ENCODE peak calls at places on chromosome 17, in eight cellular contexts. C is AG09309, F is astrocyte of the spinal cord, Z is OCI-LY7, P is brain microvascular endothelial cell, V is retinal pigment epithelial cell, X is endothelial cell of umbilical vein, B is colonic mucosa. M is an unnamed sample.

GRCh38 chr17:35214631-35215273 is 20.6 kb upstream of the SLC35G3 start:
- DNase-seq in B (no peak), P (no peak), F (no peak), Z (no peak), V (no peak), X (no peak), C (no peak), M (no peak)

GRCh38 chr17:9232155-9232475 is 210.8 kb downstream of the NTN1 start:
- DNase-seq in P (no peak), V (no peak), Z (no peak), X (no peak), C (no peak), F (no peak), B (no peak), M (no peak)

GRCh38 chr17:66892286-66892685 is 57.4 kb downstream of the CACNG5 start:
- DNase-seq in V (no peak), X (no peak), F (no peak), Z (no peak), P (no peak), C (no peak), B (no peak), M (no peak)

GRCh38 chr17:73042809-73043685 is 49.4 kb downstream of the SLC39A11 start:
- DNase-seq in F (peak), X (no peak), P (no peak), V (no peak), C (no peak), Z (no peak), B (no peak), M (no peak)

GRCh38 chr17:75454193-75454592 is 2.2 kb upstream of the TMEM94 start:
- DNase-seq in P (no peak), F (no peak), B (no peak), V (no peak), Z (peak), C (no peak), X (no peak), M (no peak)

GRCh38 chr17:61405686-61406542 is 6.3 kb downstream of the TBX2 start:
- DNase-seq in V (no peak), X (no peak), F (no peak), C (no peak), B (no peak), P (no peak), Z (no peak), M (no peak)

GRCh38 chr17:18857864-18858566 is at the start of gene PRPSAP2:
- DNase-seq in F (peak), C (peak), B (peak), P (peak), X (peak), Z (peak), V (peak), M (no peak)

GRCh38 chr17:67151717-67152116 is 93.3 kb downstream of the HELZ start:
- DNase-seq in V (no peak), B (no peak), P (peak), F (peak), X (no peak), C (no peak), Z (no peak), M (no peak)

GRCh38 chr17:66018786-66019185 is 173.1 kb downstream of the CEP112 start:
- DNase-seq in B (no peak), C (no peak), Z (peak), X (peak), V (no peak), P (no peak), F (no peak), M (no peak)

GRCh38 chr17:29933379-29933778 is 3.4 kb upstream of the SSH2 start:
- DNase-seq in P (peak), Z (no peak), B (no peak), X (peak), C (no peak), V (no peak), F (peak), M (no peak)

GRCh38 chr17:788551-788950 is 6.4 kb downstream of the MRM3 start:
- DNase-seq in C (no peak), F (no peak), B (no peak), X (no peak), P (no peak), V (no peak), Z (no peak), M (no peak)

GRCh38 chr17:1724869-1725641 is 551 bp downstream of the WDR81 start:
- DNase-seq in C (no peak), Z (no peak), V (no peak), P (no peak), F (no peak), B (no peak), X (no peak), M (no peak)

GRCh38 chr17:29615492-29616299 is 7.0 kb downstream of the CORO6 start:
- DNase-seq in X (peak), F (peak), C (no peak), B (peak), Z (peak), P (peak), V (peak), M (no peak)

GRCh38 chr17:70787721-70788120 is 618.4 kb downstream of the KCNJ2 start:
- DNase-seq in P (no peak), V (no peak), Z (no peak), X (no peak), B (no peak), F (no peak), C (no peak), M (no peak)

GRCh38 chr17:79279320-79279719 is 204.7 kb downstream of the ENGASE start:
- DNase-seq in X (no peak), C (no peak), P (no peak), V (no peak), B (no peak), F (no peak), Z (no peak), M (no peak)
- TF ChIP-seq CTCF in X (no peak), C (no peak), P (no peak), V (no peak), B (no peak), F (no peak), Z (no peak), M (no peak)

DNA sequence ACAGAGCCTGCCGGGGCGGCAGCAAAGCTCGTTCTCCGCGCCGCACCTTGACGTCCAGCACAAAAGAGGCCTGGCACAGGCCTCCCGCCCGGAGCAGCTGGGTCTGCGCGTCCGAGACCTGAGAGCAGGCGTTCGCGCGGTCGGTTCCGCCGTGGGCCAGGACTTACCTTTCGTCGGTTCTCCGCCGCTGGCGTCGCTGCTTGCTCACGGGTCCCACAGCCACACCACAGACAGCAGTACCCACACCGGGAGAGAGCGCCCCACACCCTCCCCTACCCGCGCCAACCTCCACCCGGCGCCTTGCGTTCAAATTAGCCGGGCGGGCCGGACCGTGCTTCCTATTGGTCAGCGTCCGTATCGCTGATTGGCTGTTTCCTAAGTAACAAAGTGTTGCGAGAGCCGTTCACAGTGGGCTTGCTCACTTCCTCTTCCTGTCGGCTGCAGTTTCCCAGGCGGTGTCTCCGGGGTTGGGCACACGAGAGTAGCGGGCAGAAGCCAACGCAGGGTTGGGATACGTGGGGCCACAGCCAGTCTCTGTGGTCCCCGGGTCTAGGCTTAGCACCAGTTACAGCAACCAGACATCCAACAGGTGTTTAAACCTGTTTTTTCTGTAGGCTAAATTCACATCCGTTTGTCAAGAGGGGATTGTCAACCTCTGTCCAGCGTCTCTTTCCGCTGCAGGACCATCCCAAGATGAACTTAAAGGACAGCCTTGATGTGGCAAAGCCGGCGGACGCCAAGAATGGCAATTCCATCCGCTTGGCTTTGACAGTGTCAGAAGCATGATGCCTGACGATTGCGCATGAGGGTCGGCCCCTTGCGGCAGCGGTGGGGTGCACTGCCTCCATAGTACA is at the start of gene KIF18B:
- DNase-seq in X (peak), B (peak), F (peak), C (peak), Z (peak), V (peak), P (peak), M (peak)
- H3K4me3 ChIP-seq in X (peak), B (peak), F (peak), C (peak), Z (peak), V (peak), P (peak), M (peak)

GRCh38 chr17:21039839-21040575 is 2.8 kb downstream of the USP22 start:
- DNase-seq in F (peak), B (peak), V (no peak), X (peak), P (no peak), Z (peak), C (no peak), M (no peak)
- TF ChIP-seq CTCF in F (peak), B (no peak), V (peak), X (peak), P (peak), Z (peak), C (peak), M (peak)

GRCh38 chr17:44308865-44309264 is 464 bp downstream of the RUNDC3A start:
- DNase-seq in V (no peak), B (no peak), P (no peak), F (no peak), C (no peak), X (no peak), Z (no peak), M (no peak)
- H3K4me3 ChIP-seq in V (no peak), B (peak), P (peak), F (no peak), C (no peak), X (no peak), Z (peak), M (no peak)

GRCh38 chr17:76940293-76940692 is 72.1 kb downstream of the MGAT5B start:
- DNase-seq in P (no peak), F (no peak), X (no peak), V (no peak), C (no peak), Z (no peak), B (no peak), M (no peak)

GRCh38 chr17:76938009-76938408 is 69.8 kb downstream of the MGAT5B start:
- DNase-seq in V (no peak), X (no peak), F (no peak), P (no peak), C (no peak), Z (no peak), B (no peak), M (no peak)

GRCh38 chr17:76943781-76944213 is 75.6 kb downstream of the MGAT5B start:
- DNase-seq in C (no peak), X (no peak), F (no peak), P (no peak), V (no peak), Z (no peak), B (no peak), M (no peak)

GRCh38 chr17:76943202-76943601 is 75.0 kb downstream of the MGAT5B start:
- DNase-seq in F (no peak), Z (no peak), V (no peak), B (no peak), X (no peak), C (no peak), P (no peak), M (no peak)

DNA sequence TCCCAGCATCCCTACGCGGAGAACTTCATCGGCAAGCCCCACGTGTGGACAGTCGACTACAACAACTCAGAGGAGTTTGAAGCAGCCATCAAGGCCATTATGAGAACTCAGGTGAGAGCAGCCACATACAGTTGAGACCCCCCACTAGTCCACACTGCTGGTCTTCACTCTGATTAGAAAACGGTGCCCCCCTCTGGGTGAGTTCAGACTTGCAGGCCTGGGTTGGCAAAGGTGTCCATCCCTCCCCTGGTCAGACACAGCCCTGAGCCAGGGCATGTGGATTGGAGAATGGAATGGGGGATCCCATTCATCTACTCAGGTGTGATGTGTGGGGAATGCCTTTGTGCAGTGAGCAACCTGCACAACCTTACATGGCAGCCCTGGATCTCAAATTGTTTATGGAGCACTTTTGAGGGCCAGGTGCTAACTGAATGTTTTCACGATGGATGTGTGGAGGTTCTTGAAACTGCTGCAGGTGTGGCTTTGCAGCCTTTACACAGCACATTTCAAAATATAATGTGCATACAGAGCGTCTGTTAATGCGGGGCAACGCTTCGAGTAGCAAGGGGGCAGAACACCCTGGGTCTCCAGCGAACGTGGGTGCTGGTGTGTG is 72.6 kb downstream of the MGAT5B start:
- DNase-seq in Z (peak), V (no peak), F (no peak), C (no peak), P (no peak), X (peak), B (no peak), M (no peak)
- TF ChIP-seq CTCF in Z (peak), V (peak), F (peak), C (peak), P (peak), X (peak), B (no peak), M (no peak)

DNA sequence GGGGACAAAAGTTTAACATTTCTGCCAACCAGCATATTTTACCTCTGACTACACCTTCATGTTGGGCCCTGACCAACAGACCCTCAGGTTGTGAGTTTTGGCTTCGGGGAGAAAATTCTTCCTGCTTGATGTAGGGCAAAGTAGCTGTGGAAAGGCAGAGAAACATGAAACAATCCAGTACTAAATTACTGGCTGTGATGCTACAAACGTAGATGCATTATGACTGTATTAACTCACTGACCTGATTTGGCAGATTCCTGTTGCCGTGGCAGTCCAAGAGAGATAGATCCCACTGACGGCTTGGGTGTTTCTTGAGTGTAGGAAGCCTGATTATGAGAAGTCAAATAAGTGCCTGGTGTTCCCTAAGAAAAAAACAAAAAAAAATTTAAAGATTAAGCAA is 80.7 kb downstream of the TTC19 start:
- DNase-seq in C (no peak), P (no peak), B (no peak), F (no peak), Z (no peak), V (no peak), X (no peak), M (no peak)
- H3K4me3 ChIP-seq in C (no peak), P (no peak), B (no peak), F (no peak), Z (no peak), V (no peak), X (no peak), M (no peak)

DNA sequence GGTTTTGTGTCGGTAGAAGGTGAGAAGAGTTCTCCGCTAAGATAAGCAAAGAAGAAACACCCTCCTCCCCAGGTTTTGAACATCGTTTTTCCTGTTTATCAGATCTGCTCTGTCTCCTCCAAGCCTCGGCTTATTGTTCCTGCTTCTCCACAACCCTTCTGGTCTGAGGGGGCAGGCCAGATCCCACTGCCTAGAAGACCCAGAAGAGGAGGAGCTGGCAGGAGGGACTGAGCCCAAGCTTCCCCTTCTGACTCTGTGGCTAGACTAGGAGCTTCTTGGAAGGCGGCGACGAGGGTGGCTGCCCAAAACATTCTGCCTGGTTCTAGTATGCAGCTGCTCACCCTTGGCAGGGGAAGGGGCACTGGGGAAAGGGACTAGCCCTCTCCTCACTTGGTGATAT is 5.1 kb upstream of the HOXB5 start:
- DNase-seq in V (no peak), Z (no peak), F (no peak), B (no peak), X (no peak), C (no peak), P (no peak), M (no peak)
- TF ChIP-seq CTCF in V (no peak), Z (no peak), F (no peak), B (no peak), X (no peak), C (no peak), P (no peak), M (no peak)

DNA sequence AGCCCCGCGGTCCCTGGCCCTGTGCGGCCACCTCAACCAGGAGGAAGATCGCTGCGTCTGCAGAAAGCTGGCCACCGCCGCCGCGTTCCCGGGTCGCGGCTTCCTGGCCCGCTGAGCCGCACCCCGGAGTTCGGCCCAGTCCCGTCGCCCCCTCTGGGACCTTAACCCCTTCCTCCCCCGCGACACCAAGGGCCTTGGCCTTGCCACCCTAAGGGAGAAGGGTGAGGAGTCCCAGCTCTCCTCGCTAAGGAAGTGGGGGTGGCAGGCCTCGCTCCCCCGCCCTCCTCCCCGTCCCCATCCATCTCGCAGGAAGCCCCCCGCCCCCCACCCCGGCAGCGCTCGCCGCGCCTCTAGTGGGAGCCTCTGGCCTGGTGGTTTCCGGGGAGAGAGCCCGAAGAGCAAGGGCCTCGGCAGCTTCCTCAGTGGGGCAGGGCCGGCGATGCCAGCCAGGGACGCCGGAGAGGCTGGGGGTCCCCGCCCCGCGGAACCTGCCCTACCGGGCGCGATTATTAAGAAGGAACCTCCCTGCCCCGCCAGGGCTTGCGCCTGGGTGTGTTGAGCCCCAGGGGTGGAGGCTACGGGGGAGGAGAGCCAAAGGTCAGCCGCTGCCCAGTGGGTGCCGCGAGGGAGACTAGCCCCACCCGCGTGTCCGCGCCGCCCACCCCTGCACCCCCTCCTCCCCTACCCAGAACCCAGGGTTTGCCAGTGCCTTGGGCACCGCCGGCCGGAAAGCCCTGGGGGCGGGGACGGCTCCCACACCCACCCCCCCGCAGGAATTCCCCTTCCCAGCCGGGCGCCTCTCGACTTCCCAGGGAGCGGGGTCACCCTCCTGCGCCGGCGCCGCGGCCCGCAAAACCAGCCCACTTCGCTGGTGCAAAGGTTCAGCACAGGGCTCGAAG is 6.8 kb downstream of the CBX4 start:
- DNase-seq in X (no peak), P (no peak), F (no peak), Z (no peak), B (peak), C (no peak), V (no peak), M (no peak)
- H3K4me3 ChIP-seq in X (no peak), P (peak), F (no peak), Z (no peak), B (peak), C (no peak), V (peak), M (no peak)

DNA sequence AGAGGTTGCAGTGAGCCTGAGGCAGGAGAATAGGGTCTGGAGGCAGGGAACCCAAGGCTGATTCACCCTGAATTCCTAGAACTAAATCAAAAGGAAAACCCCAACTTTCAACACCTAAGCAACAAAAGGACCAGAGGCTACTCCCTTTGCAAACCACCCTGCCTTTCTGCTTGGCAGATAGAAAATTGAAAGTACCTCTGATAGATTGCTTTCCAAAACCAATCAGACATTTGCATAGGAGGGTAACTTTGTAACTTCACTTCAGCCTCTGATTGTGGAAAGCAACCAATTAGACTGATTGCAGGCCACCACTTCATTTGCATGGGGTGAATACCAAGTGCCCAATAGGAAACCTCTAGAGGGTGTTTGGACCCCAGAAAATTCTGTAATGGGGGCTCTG is 10.9 kb upstream of the TMEM98 start:
- DNase-seq in C (no peak), P (no peak), F (no peak), Z (no peak), X (no peak), B (no peak), V (no peak), M (no peak)
- TF ChIP-seq CTCF in C (no peak), P (no peak), F (no peak), Z (no peak), X (no peak), B (no peak), V (no peak), M (no peak)

M was measured in AG04449.